ENCODE peak calls at places on chromosomes 6 and 20, in five cellular contexts. One of them, this sample, is unnamed.

GRCh38 chr6:21158873-21159272 is 434.7 kb upstream of the SOX4 start:
- DNase-seq in brain microvascular endothelial cell: no peak
- DNase-seq in NB4: no peak
- DNase-seq in GM12864: no peak
- DNase-seq in epithelial cell of esophagus: no peak
- DNase-seq in this sample: peak

GRCh38 chr6:151576658-151577057 is 82.8 kb downstream of the CCDC170 start:
- DNase-seq in GM12864: no peak
- DNase-seq in brain microvascular endothelial cell: no peak
- DNase-seq in epithelial cell of esophagus: no peak
- DNase-seq in NB4: no peak
- DNase-seq in this sample: no peak

GRCh38 chr20:24382330-24382729 is 87.1 kb upstream of the SYNDIG1 start:
- DNase-seq in epithelial cell of esophagus: no peak
- DNase-seq in GM12864: no peak
- DNase-seq in NB4: no peak
- DNase-seq in brain microvascular endothelial cell: no peak
- DNase-seq in this sample: no peak

GRCh38 chr6:6704423-6705060 is 116.0 kb downstream of the LY86 start:
- DNase-seq in epithelial cell of esophagus: peak
- DNase-seq in brain microvascular endothelial cell: no peak
- DNase-seq in GM12864: no peak
- DNase-seq in NB4: no peak
- DNase-seq in this sample: no peak

GRCh38 chr6:110233769-110234374 is 53.6 kb downstream of the CDC40 start:
- DNase-seq in epithelial cell of esophagus: no peak
- DNase-seq in brain microvascular endothelial cell: no peak
- DNase-seq in GM12864: peak
- DNase-seq in NB4: peak
- DNase-seq in this sample: peak

GRCh38 chr20:54256202-54256601 is 48.3 kb downstream of the PFDN4 start:
- DNase-seq in epithelial cell of esophagus: no peak
- DNase-seq in brain microvascular endothelial cell: no peak
- DNase-seq in NB4: no peak
- DNase-seq in GM12864: no peak
- DNase-seq in this sample: no peak

GRCh38 chr6:20202070-20202658 is 10.1 kb downstream of the MBOAT1 start:
- DNase-seq in NB4: peak
- DNase-seq in brain microvascular endothelial cell: no peak
- DNase-seq in GM12864: peak
- DNase-seq in epithelial cell of esophagus: peak
- DNase-seq in this sample: peak

GRCh38 chr20:32742322-32743236 is 688 bp downstream of the COMMD7 start:
- DNase-seq in epithelial cell of esophagus: no peak
- DNase-seq in brain microvascular endothelial cell: no peak
- DNase-seq in GM12864: no peak
- DNase-seq in NB4: no peak
- DNase-seq in this sample: peak

GRCh38 chr20:59145926-59146800 is 17.5 kb upstream of the ZNF831 start:
- DNase-seq in epithelial cell of esophagus: no peak
- DNase-seq in brain microvascular endothelial cell: no peak
- DNase-seq in NB4: no peak
- DNase-seq in GM12864: no peak
- DNase-seq in this sample: peak

GRCh38 chr6:92847988-92848387 is 571.4 kb downstream of the EPHA7 start:
- DNase-seq in GM12864: no peak
- DNase-seq in epithelial cell of esophagus: no peak
- DNase-seq in NB4: no peak
- DNase-seq in brain microvascular endothelial cell: no peak
- DNase-seq in this sample: no peak

GRCh38 chr6:108960601-108961000 is 112.4 kb downstream of the ARMC2 start:
- DNase-seq in NB4: no peak
- DNase-seq in GM12864: no peak
- DNase-seq in epithelial cell of esophagus: no peak
- DNase-seq in brain microvascular endothelial cell: no peak
- DNase-seq in this sample: no peak

GRCh38 chr20:7301807-7302206 is 534.3 kb downstream of the BMP2 start:
- DNase-seq in GM12864: no peak
- DNase-seq in epithelial cell of esophagus: peak
- DNase-seq in NB4: no peak
- DNase-seq in brain microvascular endothelial cell: no peak
- DNase-seq in this sample: no peak

GRCh38 chr6:123564363-123564762 is 72.4 kb downstream of the TRDN start:
- DNase-seq in epithelial cell of esophagus: no peak
- DNase-seq in NB4: no peak
- DNase-seq in GM12864: no peak
- DNase-seq in brain microvascular endothelial cell: no peak
- DNase-seq in this sample: no peak

GRCh38 chr20:8721098-8721497 is 347.8 kb upstream of the PLCB4 start:
- DNase-seq in brain microvascular endothelial cell: peak
- DNase-seq in epithelial cell of esophagus: peak
- DNase-seq in GM12864: no peak
- DNase-seq in NB4: peak
- DNase-seq in this sample: no peak

GRCh38 chr6:53530346-53530745 is 14.6 kb downstream of the GCLC start:
- DNase-seq in brain microvascular endothelial cell: peak
- DNase-seq in epithelial cell of esophagus: peak
- DNase-seq in NB4: no peak
- DNase-seq in GM12864: no peak
- DNase-seq in this sample: no peak

GRCh38 chr20:38990728-38991127 is 28.6 kb downstream of the DHX35 start:
- DNase-seq in NB4: no peak
- DNase-seq in epithelial cell of esophagus: peak
- DNase-seq in brain microvascular endothelial cell: no peak
- DNase-seq in GM12864: no peak
- DNase-seq in this sample: no peak

GRCh38 chr6:106339334-106340029 is 13.9 kb upstream of the ATG5 start:
- DNase-seq in brain microvascular endothelial cell: peak
- DNase-seq in GM12864: no peak
- DNase-seq in epithelial cell of esophagus: peak
- DNase-seq in NB4: peak
- DNase-seq in this sample: peak

GRCh38 chr20:30412972-30413371 is 844.5 kb upstream of the DEFB115 start:
- DNase-seq in brain microvascular endothelial cell: no peak
- DNase-seq in GM12864: no peak
- DNase-seq in epithelial cell of esophagus: no peak
- DNase-seq in NB4: no peak
- DNase-seq in this sample: no peak

GRCh38 chr6:32819729-32820128 is 2.9 kb upstream of the HLA-DOB start:
- DNase-seq in GM12864: no peak
- DNase-seq in epithelial cell of esophagus: peak
- DNase-seq in brain microvascular endothelial cell: peak
- DNase-seq in NB4: peak
- DNase-seq in this sample: no peak

GRCh38 chr20:41524980-41525613 is 93.1 kb downstream of the CHD6 start:
- DNase-seq in NB4: no peak
- DNase-seq in epithelial cell of esophagus: peak
- DNase-seq in brain microvascular endothelial cell: peak
- DNase-seq in GM12864: no peak
- DNase-seq in this sample: no peak

GRCh38 chr6:132087391-132087790 is 136.2 kb upstream of the CCN2 start:
- DNase-seq in epithelial cell of esophagus: peak
- DNase-seq in GM12864: no peak
- DNase-seq in NB4: no peak
- DNase-seq in brain microvascular endothelial cell: no peak
- DNase-seq in this sample: no peak

GRCh38 chr6:170163405-170164170 is 127.3 kb downstream of the DLL1 start:
- DNase-seq in GM12864: no peak
- DNase-seq in NB4: no peak
- DNase-seq in brain microvascular endothelial cell: no peak
- DNase-seq in epithelial cell of esophagus: no peak
- DNase-seq in this sample: no peak

GRCh38 chr6:168273483-168274045 is 46.0 kb downstream of the DACT2 start:
- DNase-seq in NB4: no peak
- DNase-seq in brain microvascular endothelial cell: no peak
- DNase-seq in epithelial cell of esophagus: no peak
- DNase-seq in GM12864: no peak
- DNase-seq in this sample: no peak

GRCh38 chr20:3786126-3786484 is 435 bp downstream of the CENPB start:
- DNase-seq in brain microvascular endothelial cell: peak
- DNase-seq in NB4: peak
- DNase-seq in GM12864: no peak
- DNase-seq in epithelial cell of esophagus: peak
- DNase-seq in this sample: peak

GRCh38 chr6:81640891-81641290 is 111.6 kb downstream of the TENT5A start:
- DNase-seq in epithelial cell of esophagus: no peak
- DNase-seq in GM12864: no peak
- DNase-seq in NB4: no peak
- DNase-seq in brain microvascular endothelial cell: no peak
- DNase-seq in this sample: no peak

GRCh38 chr6:150212745-150213144 is 69.9 kb downstream of the PPP1R14C start:
- DNase-seq in epithelial cell of esophagus: no peak
- DNase-seq in brain microvascular endothelial cell: no peak
- DNase-seq in GM12864: no peak
- DNase-seq in NB4: no peak
- DNase-seq in this sample: no peak

DNA sequence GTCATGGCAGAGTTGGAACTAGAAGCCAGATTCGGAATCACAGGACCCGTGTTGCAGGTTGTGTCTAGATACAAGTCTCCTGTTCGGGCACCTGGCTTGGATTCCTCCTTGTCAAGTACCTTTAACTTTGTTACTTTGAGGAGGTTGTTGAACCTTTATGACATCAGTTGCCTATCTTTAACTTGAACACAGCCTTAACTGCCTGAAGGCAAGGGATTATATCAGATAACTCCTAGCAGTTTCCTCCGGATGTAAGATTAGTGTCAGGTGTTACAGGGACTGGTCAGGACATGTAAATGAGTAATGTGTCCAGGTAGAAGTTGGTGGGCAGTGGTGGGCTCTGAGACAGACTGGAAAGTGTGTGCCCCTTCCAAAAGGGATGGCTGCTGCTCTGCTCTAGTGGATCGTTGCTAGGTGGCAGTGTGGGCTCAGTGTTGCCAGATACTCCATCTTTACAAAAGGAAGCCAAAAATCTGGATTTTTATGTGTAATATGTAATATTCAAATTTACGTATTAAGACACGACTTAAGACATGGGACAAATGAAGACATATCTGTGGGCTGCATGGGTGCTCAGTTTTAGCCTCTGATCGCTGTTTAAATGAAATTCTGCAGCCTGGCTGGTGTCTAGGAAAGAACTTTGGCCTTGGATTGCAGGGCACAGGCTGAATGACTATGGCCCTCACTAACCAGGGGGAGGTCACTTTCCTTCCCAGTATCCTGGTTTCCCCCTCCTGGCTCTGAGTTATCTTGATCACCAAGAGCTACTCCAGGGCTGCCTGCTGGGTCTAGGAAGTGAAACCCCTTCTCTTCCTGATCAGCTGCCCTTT is 27.1 kb downstream of the CHMP4B start:
- DNase-seq in epithelial cell of esophagus: peak
- DNase-seq in brain microvascular endothelial cell: no peak
- DNase-seq in NB4: no peak
- DNase-seq in GM12864: no peak
- DNase-seq in this sample: no peak
- TF ChIP-seq CTCF in epithelial cell of esophagus: peak
- TF ChIP-seq CTCF in brain microvascular endothelial cell: peak
- TF ChIP-seq CTCF in NB4: peak
- TF ChIP-seq CTCF in GM12864: no peak
- TF ChIP-seq CTCF in this sample: no peak

DNA sequence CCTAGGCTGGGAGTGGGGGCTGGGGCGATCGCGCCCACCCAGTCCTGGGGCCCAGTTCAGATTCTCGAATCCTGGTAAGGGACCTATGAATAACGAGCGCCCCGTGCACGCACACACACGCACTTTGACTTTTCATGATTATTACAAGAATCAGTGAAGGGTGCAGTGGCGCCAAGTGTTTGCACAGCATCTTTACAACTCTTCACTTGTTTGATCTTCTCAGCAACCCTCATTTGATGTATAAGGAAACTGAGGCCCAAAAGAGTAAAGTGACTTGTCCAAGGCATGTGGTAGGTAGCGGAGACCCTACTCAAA is 863 bp upstream of the LRFN2 start:
- DNase-seq in brain microvascular endothelial cell: no peak
- DNase-seq in epithelial cell of esophagus: no peak
- DNase-seq in GM12864: no peak
- DNase-seq in NB4: no peak
- DNase-seq in this sample: no peak
- TF ChIP-seq CTCF in brain microvascular endothelial cell: peak
- TF ChIP-seq CTCF in epithelial cell of esophagus: peak
- TF ChIP-seq CTCF in GM12864: no peak
- TF ChIP-seq CTCF in NB4: no peak
- TF ChIP-seq CTCF in this sample: no peak

DNA sequence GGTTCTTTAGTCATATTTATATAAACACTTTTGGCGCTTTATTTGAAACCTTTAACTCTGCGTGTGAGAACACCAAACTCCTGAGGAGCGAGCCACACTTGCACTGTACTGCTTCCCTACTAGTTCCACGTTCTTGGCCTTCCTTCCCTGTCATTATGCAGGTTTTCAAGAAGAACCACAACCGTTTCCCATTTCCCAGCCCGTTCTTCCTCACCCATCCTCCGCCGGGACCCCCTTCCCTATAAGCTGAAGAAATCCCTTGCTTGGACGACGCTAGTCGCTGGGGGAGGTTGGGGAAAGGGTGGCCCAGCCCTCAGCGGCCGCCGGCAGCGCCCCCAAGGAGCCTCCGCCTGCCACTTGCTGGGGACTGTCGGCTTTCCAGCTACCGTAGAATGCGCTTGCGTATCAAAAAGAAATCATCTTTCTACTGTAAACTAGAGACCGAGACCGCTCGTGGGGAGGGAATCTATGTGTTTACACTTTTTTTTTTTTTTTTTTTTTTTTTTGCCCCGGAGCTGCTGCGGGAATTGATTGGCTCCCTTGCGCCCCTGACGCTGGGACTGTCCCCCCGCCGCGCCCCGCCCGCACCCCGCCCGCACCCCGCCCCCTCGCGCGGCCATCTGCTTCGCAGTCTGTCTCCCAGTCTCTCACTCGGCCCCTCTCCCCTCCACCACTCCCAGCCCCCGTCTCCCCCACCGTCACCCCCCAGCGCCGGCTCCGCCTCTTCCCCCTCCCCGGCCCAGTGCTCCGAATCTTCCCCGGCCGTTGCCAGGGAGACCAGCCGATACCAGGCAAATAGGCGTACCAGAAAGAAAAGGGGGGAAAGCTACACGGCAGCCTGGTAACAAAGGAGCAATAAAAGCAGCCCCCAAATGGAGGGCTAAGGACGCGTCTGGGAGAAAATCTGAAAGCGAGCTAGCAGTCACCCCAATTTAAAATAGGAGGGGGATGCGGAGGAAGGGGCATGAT is 2.3 kb upstream of the MARCKS start:
- DNase-seq in epithelial cell of esophagus: peak
- DNase-seq in NB4: peak
- DNase-seq in brain microvascular endothelial cell: peak
- DNase-seq in GM12864: no peak
- DNase-seq in this sample: peak
- TF ChIP-seq CTCF in epithelial cell of esophagus: peak
- TF ChIP-seq CTCF in NB4: no peak
- TF ChIP-seq CTCF in brain microvascular endothelial cell: peak
- TF ChIP-seq CTCF in GM12864: peak
- TF ChIP-seq CTCF in this sample: no peak

DNA sequence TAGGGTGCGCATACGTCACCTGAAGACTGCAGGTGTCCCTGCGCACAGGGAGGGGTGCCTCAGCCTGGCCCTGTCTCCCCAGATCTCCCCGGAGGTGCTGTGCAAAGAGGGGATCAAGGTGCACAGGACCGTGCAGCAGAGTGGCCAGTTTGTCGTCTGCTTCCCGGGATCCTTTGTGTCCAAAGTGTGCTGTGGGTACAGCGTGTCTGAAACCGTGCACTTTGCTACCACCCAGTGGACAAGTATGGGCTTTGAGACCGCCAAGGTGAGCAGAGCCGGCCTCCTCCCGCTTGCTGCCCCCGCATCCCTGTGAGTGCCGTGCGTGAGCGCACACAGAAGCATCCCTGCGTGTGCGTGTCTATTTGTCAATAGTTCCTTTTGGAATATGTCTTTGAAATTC is 150.7 kb downstream of the DTNBP1 start:
- DNase-seq in GM12864: no peak
- DNase-seq in epithelial cell of esophagus: no peak
- DNase-seq in brain microvascular endothelial cell: no peak
- DNase-seq in NB4: peak
- DNase-seq in this sample: no peak
- TF ChIP-seq CTCF in GM12864: peak
- TF ChIP-seq CTCF in epithelial cell of esophagus: no peak
- TF ChIP-seq CTCF in brain microvascular endothelial cell: peak
- TF ChIP-seq CTCF in NB4: peak
- TF ChIP-seq CTCF in this sample: no peak